ENCODE peak calls at places on chromosomes 12 and 14, in four cellular contexts. T is GM12878, U is H1, Q is HepG2. L is an unnamed sample.

GRCh38 chr12:50508420-50508819 is 3.6 kb downstream of the DIP2B start:
- DNase-seq in T (no peak), U (no peak), Q (no peak), L (no peak)

GRCh38 chr12:49287876-49288275 is 7.1 kb upstream of the PRPH start:
- DNase-seq in T (no peak), U (no peak), Q (no peak), L (no peak)

GRCh38 chr12:127503221-127503620 is 763.7 kb upstream of the TMEM132C start:
- DNase-seq in T (no peak), U (no peak), Q (no peak), L (no peak)

GRCh38 chr14:101721951-101722661 is 39.4 kb upstream of the PPP2R5C start:
- DNase-seq in T (no peak), U (no peak), Q (peak; percentile 47), L (peak; percentile 72)

GRCh38 chr14:53999061-53999488 is 42.5 kb upstream of the BMP4 start:
- DNase-seq in T (no peak), U (no peak), Q (peak; percentile 68), L (no peak)

GRCh38 chr12:113461666-113462065 is 10.0 kb downstream of the LHX5 start:
- DNase-seq in T (no peak), U (no peak), Q (peak; percentile 45), L (no peak)

GRCh38 chr14:92670177-92670576 is 78.2 kb downstream of the LGMN start:
- DNase-seq in T (no peak), U (no peak), Q (no peak), L (no peak)

GRCh38 chr12:15996948-15997347 is 85.8 kb downstream of the DERA start:
- DNase-seq in T (no peak), U (no peak), Q (no peak), L (no peak)

GRCh38 chr14:104659764-104660523 is 29.5 kb upstream of the INF2 start:
- DNase-seq in T (no peak), U (no peak), Q (no peak), L (no peak)

GRCh38 chr12:100249936-100250335 is 16.9 kb downstream of the DEPDC4 start:
- DNase-seq in T (no peak), U (no peak), Q (no peak), L (no peak)

GRCh38 chr12:117854339-117855012 is 114.3 kb downstream of the KSR2 start:
- DNase-seq in T (no peak), U (peak; percentile 44), Q (peak; percentile 38), L (peak; percentile 65)

GRCh38 chr12:120199595-120200306 is 1.2 kb downstream of the RPLP0 start:
- DNase-seq in T (no peak), U (no peak), Q (no peak), L (no peak)

GRCh38 chr12:104215638-104216297 is at the start of gene TXNRD1:
- DNase-seq in T (peak; percentile 19), U (peak; percentile 64), Q (peak; percentile 30), L (peak; percentile 80)

GRCh38 chr14:103140316-103141109 is 17.3 kb downstream of the TNFAIP2 start:
- DNase-seq in T (peak; percentile 94), U (no peak), Q (peak; percentile 39), L (no peak)

GRCh38 chr14:94120667-94121335 is 8.6 kb downstream of the IFI27L2 start:
- DNase-seq in T (no peak), U (no peak), Q (no peak), L (no peak)

GRCh38 chr12:123763093-123763492 is 992 bp downstream of the DNAH10 start:
- DNase-seq in T (no peak), U (peak; percentile 41), Q (no peak), L (no peak)

GRCh38 chr12:52155048-52155868 is 36.6 kb downstream of the KRT80 start:
- DNase-seq in T (no peak), U (no peak), Q (no peak), L (no peak)

GRCh38 chr12:123436017-123436964 is at the start of gene RILPL2:
- DNase-seq in T (peak; percentile 86), U (no peak), Q (peak; percentile 49), L (peak; percentile 35)

GRCh38 chr12:52151859-52152783 is 39.7 kb downstream of the KRT80 start:
- DNase-seq in T (no peak), U (no peak), Q (no peak), L (no peak)

GRCh38 chr12:124369055-124369900 is 74.4 kb downstream of the RFLNA start:
- DNase-seq in T (no peak), U (no peak), Q (peak; percentile 69), L (no peak)

GRCh38 chr12:2004113-2004929 is at the start of gene DCP1B:
- DNase-seq in T (peak; percentile 83), U (peak; percentile 96), Q (peak; percentile 91), L (peak; percentile 100)

GRCh38 chr12:57783466-57783801 is 847 bp downstream of the TSFM start:
- DNase-seq in T (no peak), U (no peak), Q (no peak), L (no peak)

GRCh38 chr12:57782608-57783465 is at the start of gene TSFM:
- DNase-seq in T (peak; percentile 68), U (peak; percentile 77), Q (peak; percentile 85), L (peak; percentile 92)

GRCh38 chr12:57781241-57781640 is 1.3 kb upstream of the TSFM start:
- DNase-seq in T (no peak), U (no peak), Q (no peak), L (no peak)

GRCh38 chr12:57781801-57782200 is 786 bp upstream of the TSFM start:
- DNase-seq in T (no peak), U (no peak), Q (no peak), L (no peak)

DNA sequence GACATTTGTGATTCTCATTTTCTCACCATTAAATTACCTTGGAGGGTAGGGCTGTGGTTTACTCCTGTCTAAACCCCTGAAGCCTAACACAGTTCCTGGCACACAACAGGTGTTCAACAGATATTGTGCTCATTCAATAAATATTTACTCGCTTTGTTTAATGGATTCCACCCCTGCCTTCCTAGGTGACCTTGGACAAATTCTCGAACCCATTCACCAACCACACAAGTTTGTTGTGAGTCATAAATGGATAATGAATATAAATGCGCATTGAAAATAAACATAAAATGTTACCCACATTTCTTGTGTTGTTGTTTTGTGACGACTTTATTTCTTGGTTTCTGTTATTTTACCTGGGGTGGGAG is 362 bp upstream of the TSFM start:
- DNase-seq in T (no peak), U (no peak), Q (no peak), L (no peak)
- H3K4me3 ChIP-seq in T (peak overlapping the region; percentile 98), U (no peak overlapping the region), Q (peak overlapping the region; percentile 95), L (peak overlapping the region; percentile 100)

GRCh38 chr14:97116546-97116945 is 319.4 kb downstream of the VRK1 start:
- DNase-seq in T (no peak), U (no peak), Q (no peak), L (no peak)

GRCh38 chr14:97117693-97118092 is 320.5 kb downstream of the VRK1 start:
- DNase-seq in T (no peak), U (no peak), Q (no peak), L (no peak)

GRCh38 chr14:97120204-97121120 is 323.3 kb downstream of the VRK1 start:
- DNase-seq in T (peak; percentile 13), U (no peak), Q (no peak), L (no peak)
- TF ChIP-seq SUZ12 in T (no peak), U (no peak), Q (no peak), L (no peak)

GRCh38 chr14:57182760-57183503 is 85.8 kb downstream of the EXOC5 start:
- DNase-seq in T (no peak), U (no peak), Q (peak; percentile 15), L (peak; percentile 22)
- H3K27me3 ChIP-seq in T (no peaks in the 10 kb centered on the region), U (no peaks in the 10 kb centered on the region), Q (peaks cover 5% of the 10 kb centered on the region), L (no peaks in the 10 kb centered on the region)

GRCh38 chr14:52360831-52361230 is 46.7 kb downstream of the PTGER2 start:
- DNase-seq in T (no peak), U (no peak), Q (no peak), L (no peak)
- H3K4me3 ChIP-seq in T (no peak overlapping the region), U (no peak overlapping the region), Q (no peak overlapping the region), L (no peak overlapping the region)

GRCh38 chr12:56261503-56262230 is 3.5 kb upstream of the ANKRD52 start:
- DNase-seq in T (no peak), U (no peak), Q (no peak), L (no peak)
- TF ChIP-seq SUZ12 in T (no peak), U (no peak), Q (no peak), L (no peak)

GRCh38 chr14:36655054-36655381 is 6.6 kb upstream of the PAX9 start:
- DNase-seq in T (no peak), U (no peak), Q (no peak), L (no peak)

GRCh38 chr14:36657409-36658090 is 4.1 kb upstream of the PAX9 start:
- DNase-seq in T (no peak), U (no peak), Q (no peak), L (no peak)

GRCh38 chr14:36656769-36657408 is 4.8 kb upstream of the PAX9 start:
- DNase-seq in T (no peak), U (no peak), Q (no peak), L (no peak)

GRCh38 chr14:36655571-36655962 is 6.1 kb upstream of the PAX9 start:
- DNase-seq in T (no peak), U (no peak), Q (no peak), L (no peak)

GRCh38 chr14:36655963-36656768 is 5.5 kb upstream of the PAX9 start:
- DNase-seq in T (no peak), U (no peak), Q (peak; percentile 52), L (no peak)
- H3K27me3 ChIP-seq in T (peaks cover 5% of the 10 kb centered on the region), U (peaks cover 100% of the 10 kb centered on the region), Q (peaks cover 74% of the 10 kb centered on the region), L (peaks cover 100% of the 10 kb centered on the region)

DNA sequence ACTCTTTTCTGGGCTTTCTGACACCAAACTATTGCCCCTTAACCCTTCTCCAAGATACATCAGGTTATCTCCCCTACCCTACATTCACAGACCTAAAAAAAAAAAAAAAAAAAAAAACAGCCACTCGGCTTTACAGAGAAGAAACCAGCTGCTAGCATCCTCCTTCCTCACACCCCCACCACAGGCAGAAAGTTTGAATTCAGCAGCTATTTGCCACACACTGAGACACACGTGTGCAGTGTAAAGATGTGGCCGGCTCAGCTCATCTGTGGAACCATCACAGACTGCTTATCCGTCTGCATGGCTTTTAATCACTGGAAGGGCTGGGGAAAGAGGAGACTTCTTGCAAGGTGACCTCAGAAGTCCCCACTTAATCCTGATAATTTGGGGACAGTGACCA is 50.1 kb downstream of the VWF start:
- DNase-seq in T (no peak), U (no peak), Q (no peak), L (no peak)
- H3K4me3 ChIP-seq in T (no peak overlapping the region), U (no peak overlapping the region), Q (no peak overlapping the region), L (no peak overlapping the region)

GRCh38 chr12:105961821-105962671 is 176.7 kb downstream of the NUAK1 start:
- DNase-seq in T (no peak), U (no peak), Q (no peak), L (no peak)
- TF ChIP-seq SUZ12 in T (no peak), U (no peak), Q (no peak), L (no peak)